ENCODE peak calls at places on chromosomes 6 and 20, in eight cellular contexts. Y, V, L, O, A, J, R and F are unnamed samples.
A peak's percentile ranks its signal among the peaks of the same experiment; 100 is the strongest.

GRCh38 chr6:149560736-149561135 is 5.4 kb upstream of the GINM1 start:
- DNase-seq in Y (peak; percentile 13), V (no peak), L (no peak), O (peak; percentile 21), A (peak; percentile 12), J (peak; percentile 24), R (peak; percentile 21), F (no peak)

GRCh38 chr20:32368323-32368722 is 10.2 kb downstream of the ASXL1 start:
- DNase-seq in Y (no peak), V (no peak), L (no peak), O (no peak), A (no peak), J (no peak), R (no peak), F (no peak)

GRCh38 chr20:51137461-51137860 is 114.6 kb upstream of the KCNG1 start:
- DNase-seq in Y (no peak), V (no peak), L (no peak), O (no peak), A (no peak), J (no peak), R (no peak), F (no peak)

GRCh38 chr6:149922642-149923326 is at the start of gene RAET1G:
- DNase-seq in Y (peak; percentile 87), V (peak; percentile 90), L (peak; percentile 92), O (peak; percentile 78), A (peak; percentile 92), J (peak; percentile 95), R (peak; percentile 95), F (peak; percentile 88)

GRCh38 chr6:169955796-169956493 is 204.5 kb downstream of the ERMARD start:
- DNase-seq in Y (no peak), V (no peak), L (peak; percentile 53), O (no peak), A (no peak), J (no peak), R (no peak), F (no peak)

GRCh38 chr6:43937236-43938177 is 167.5 kb downstream of the VEGFA start:
- DNase-seq in Y (peak; percentile 96), V (peak; percentile 13), L (no peak), O (no peak), A (no peak), J (no peak), R (no peak), F (no peak)

GRCh38 chr6:134984821-134985220 is 34.9 kb upstream of the ALDH8A1 start:
- DNase-seq in Y (no peak), V (no peak), L (no peak), O (no peak), A (no peak), J (peak; percentile 67), R (peak; percentile 78), F (no peak)

GRCh38 chr6:36856277-36856676 is 17.0 kb upstream of the CPNE5 start:
- DNase-seq in Y (no peak), V (no peak), L (no peak), O (no peak), A (no peak), J (no peak), R (no peak), F (no peak)

GRCh38 chr6:30881987-30882763 is 2.1 kb upstream of the DDR1 start:
- DNase-seq in Y (peak; percentile 59), V (peak; percentile 46), L (no peak), O (no peak), A (peak; percentile 15), J (peak; percentile 51), R (peak; percentile 31), F (peak; percentile 28)

GRCh38 chr20:33674294-33675126 is at the start of gene NECAB3:
- DNase-seq in Y (peak; percentile 91), V (peak; percentile 91), L (peak; percentile 92), O (peak; percentile 60), A (peak; percentile 60), J (peak; percentile 52), R (peak; percentile 67), F (peak; percentile 83)

GRCh38 chr6:22827760-22828159 is 258.4 kb downstream of the HDGFL1 start:
- DNase-seq in Y (no peak), V (no peak), L (no peak), O (no peak), A (peak; percentile 6), J (no peak), R (no peak), F (no peak)

GRCh38 chr6:37168809-37169457 is 1.0 kb upstream of the PIM1 start:
- DNase-seq in Y (peak; percentile 40), V (no peak), L (no peak), O (no peak), A (no peak), J (peak; percentile 65), R (no peak), F (no peak)

GRCh38 chr6:169709293-169709692 is 7.4 kb downstream of the C6orf120 start:
- DNase-seq in Y (no peak), V (no peak), L (no peak), O (no peak), A (no peak), J (no peak), R (no peak), F (no peak)

GRCh38 chr20:33681728-33682353 is 4.3 kb downstream of the E2F1 start:
- DNase-seq in Y (no peak), V (no peak), L (no peak), O (no peak), A (no peak), J (no peak), R (no peak), F (no peak)

GRCh38 chr20:52840041-52840440 is 132.1 kb upstream of the TSHZ2 start:
- DNase-seq in Y (no peak), V (no peak), L (no peak), O (no peak), A (no peak), J (no peak), R (no peak), F (no peak)

GRCh38 chr20:36435799-36436541 is 105.3 kb upstream of the MYL9 start:
- DNase-seq in Y (peak; percentile 59), V (peak; percentile 71), L (peak; percentile 93), O (peak; percentile 83), A (peak; percentile 32), J (peak; percentile 61), R (peak; percentile 52), F (peak; percentile 78)

GRCh38 chr20:51784299-51784698 is 16.1 kb upstream of the ATP9A start:
- DNase-seq in Y (no peak), V (no peak), L (no peak), O (no peak), A (no peak), J (no peak), R (no peak), F (no peak)

GRCh38 chr6:144418969-144419545 is 133.9 kb downstream of the UTRN start:
- DNase-seq in Y (no peak), V (no peak), L (no peak), O (no peak), A (no peak), J (no peak), R (no peak), F (no peak)

GRCh38 chr6:15194453-15194852 is 51.4 kb upstream of the JARID2 start:
- DNase-seq in Y (no peak), V (no peak), L (no peak), O (no peak), A (no peak), J (no peak), R (no peak), F (no peak)

GRCh38 chr20:37615507-37616425 is 78.1 kb upstream of the CTNNBL1 start:
- DNase-seq in Y (peak; percentile 45), V (no peak), L (no peak), O (peak; percentile 67), A (no peak), J (peak; percentile 46), R (peak; percentile 39), F (no peak)

DNA sequence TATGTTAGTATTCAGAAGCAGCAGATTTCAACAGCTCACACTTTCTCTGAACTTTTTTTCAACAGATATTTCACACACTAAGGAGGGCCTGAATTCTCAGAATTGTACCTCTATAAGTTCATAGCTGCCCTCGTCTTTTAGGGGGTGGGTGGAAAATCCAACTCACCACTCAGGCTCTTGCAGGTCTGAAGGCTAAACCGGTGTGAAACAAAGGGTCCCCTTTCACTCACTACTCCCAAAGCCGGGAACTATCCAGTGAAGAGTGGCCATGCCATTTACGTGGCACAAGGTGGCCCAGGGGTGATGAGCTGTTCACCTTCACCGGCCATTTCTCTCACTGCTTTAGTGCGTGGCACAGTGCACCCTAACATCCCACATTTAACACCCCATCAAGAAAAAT is 24.2 kb downstream of the TBC1D7 start:
- DNase-seq in Y (no peak), V (no peak), L (no peak), O (no peak), A (no peak), J (no peak), R (peak; percentile 28), F (no peak)
- H3K4me3 ChIP-seq in Y (no peak overlapping the region), V (no peak overlapping the region), L (no peak overlapping the region), O (no peak overlapping the region), A (no peak overlapping the region), J (no peak overlapping the region), R (no peak overlapping the region), F (peak overlapping the region; percentile 21)

DNA sequence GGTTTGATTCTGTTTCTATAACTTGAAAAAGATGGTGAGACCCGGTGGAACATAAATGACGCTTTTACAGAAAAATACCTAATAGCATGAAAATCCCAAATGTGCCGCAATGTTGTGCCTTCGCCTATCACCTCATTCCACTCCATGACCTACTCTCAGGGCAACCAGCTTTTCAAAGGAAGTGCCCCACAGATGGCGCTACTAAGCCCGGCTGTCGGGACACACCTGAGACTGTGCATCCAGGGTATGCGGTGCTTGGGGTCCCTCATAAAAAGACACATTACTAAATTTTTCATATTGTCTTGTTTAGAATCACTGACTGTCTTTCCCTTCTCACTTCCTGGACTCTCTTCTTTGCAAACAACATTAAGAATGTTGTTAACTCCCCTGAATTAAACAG is 145.5 kb upstream of the RPS6KA2 start:
- DNase-seq in Y (no peak), V (no peak), L (no peak), O (no peak), A (no peak), J (no peak), R (no peak), F (no peak)
- TF ChIP-seq CTCF in Y (peak; percentile 23), V (no peak), L (no peak), O (no peak), A (peak; percentile 38), J (peak; percentile 12), R (no peak), F (no peak)

DNA sequence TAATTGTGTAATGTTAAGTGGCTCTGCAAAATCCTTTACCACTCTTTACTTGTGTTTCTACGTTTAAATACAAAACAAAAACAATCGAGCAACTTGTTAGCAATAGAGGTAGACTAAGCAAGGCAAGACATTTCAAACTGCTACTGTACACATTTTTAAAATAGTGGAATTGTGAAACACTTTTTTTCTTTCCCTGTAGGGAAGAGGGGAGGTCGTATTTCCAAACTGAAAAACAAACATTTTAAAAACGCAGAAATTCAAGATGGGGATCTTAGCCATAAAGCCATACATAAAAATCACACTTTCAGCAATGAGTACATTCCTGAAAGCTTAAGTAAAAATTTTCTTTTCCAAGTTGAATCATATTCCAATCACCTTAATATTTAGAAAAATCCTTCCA is 267.5 kb downstream of the LAMA2 start:
- DNase-seq in Y (no peak), V (no peak), L (no peak), O (no peak), A (no peak), J (no peak), R (no peak), F (no peak)
- H3K4me3 ChIP-seq in Y (no peak overlapping the region), V (no peak overlapping the region), L (no peak overlapping the region), O (no peak overlapping the region), A (no peak overlapping the region), J (no peak overlapping the region), R (no peak overlapping the region), F (no peak overlapping the region)

DNA sequence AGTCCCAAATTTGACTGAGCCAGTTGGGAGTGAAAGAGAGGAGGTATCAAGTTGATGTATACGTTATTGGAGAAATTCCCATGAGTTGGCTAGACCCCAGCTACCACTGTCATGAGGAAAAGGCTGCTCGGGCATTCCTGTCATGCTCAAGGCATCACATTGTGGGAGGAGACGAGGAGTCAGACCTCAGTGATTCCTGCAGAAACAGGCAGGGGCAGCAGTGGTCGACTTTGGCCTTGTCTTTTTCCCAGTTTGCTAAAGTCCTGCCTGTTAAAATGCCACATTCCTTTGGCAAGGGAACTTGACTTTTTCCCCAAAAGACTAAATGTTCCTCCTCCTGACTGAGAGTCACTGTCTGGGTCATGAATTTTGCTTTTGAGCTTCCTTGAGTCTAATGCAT is 295.5 kb upstream of the HS3ST5 start:
- DNase-seq in Y (no peak), V (no peak), L (no peak), O (no peak), A (no peak), J (no peak), R (no peak), F (no peak)
- TF ChIP-seq CTCF in Y (no peak), V (no peak), L (no peak), O (no peak), A (no peak), J (no peak), R (no peak), F (no peak)